ENCODE peak calls at places on chromosomes 6 and 20, in nine cellular contexts. Z is lung, W is prostate gland, J is esophagus squamous epithelium, S is mammary epithelial cell, G is heart left ventricle, Q is uterus, P is body of pancreas, K is suprapubic skin. U is an unnamed sample. For H3K4me1, the result is how much of the 10 kb centered on the place peaks cover.

GRCh38 chr6:129500958-129501381 is 209.0 kb downstream of the ARHGAP18 start:
- DNase-seq in Z (no peak), W (no peak), J (no peak), S (no peak), G (no peak), Q (no peak), P (no peak), K (no peak), U (no peak)

GRCh38 chr6:85364354-85364753 is 85.5 kb upstream of the NT5E start:
- DNase-seq in Z (no peak), W (no peak), J (no peak), S (peak), G (no peak), Q (no peak), P (no peak), K (no peak), U (no peak)

GRCh38 chr20:32487381-32487780 is 97.8 kb downstream of the NOL4L start:
- DNase-seq in Z (no peak), W (no peak), J (no peak), S (no peak), G (no peak), Q (no peak), P (peak), K (peak), U (no peak)

GRCh38 chr6:47352169-47352568 is 42.5 kb upstream of the TNFRSF21 start:
- DNase-seq in Z (no peak), W (no peak), J (no peak), S (no peak), G (no peak), Q (no peak), P (no peak), K (no peak), U (no peak)

GRCh38 chr6:125577263-125577662 is 172.2 kb upstream of the HEY2 start:
- DNase-seq in Z (no peak), W (no peak), J (no peak), S (no peak), G (no peak), Q (no peak), P (no peak), K (no peak), U (no peak)

GRCh38 chr20:32538526-32538918 is 46.6 kb downstream of the NOL4L start:
- DNase-seq in Z (no peak), W (no peak), J (no peak), S (no peak), G (peak), Q (no peak), P (no peak), K (no peak), U (no peak)

GRCh38 chr6:134640229-134640628 is 309.7 kb downstream of the ALDH8A1 start:
- DNase-seq in Z (no peak), W (no peak), J (no peak), S (no peak), G (no peak), Q (no peak), P (no peak), K (no peak), U (no peak)

GRCh38 chr6:38498085-38498484 is 141.6 kb downstream of the BTBD9 start:
- DNase-seq in Z (no peak), W (no peak), J (no peak), S (peak), G (no peak), Q (no peak), P (no peak), K (no peak), U (no peak)

GRCh38 chr20:15252289-15252688 is 914.9 kb upstream of the FLRT3 start:
- DNase-seq in Z (no peak), W (no peak), J (no peak), S (no peak), G (no peak), Q (no peak), P (no peak), K (no peak), U (no peak)

GRCh38 chr20:34558320-34559202 is at the start of gene MAP1LC3A:
- DNase-seq in Z (peak), W (peak), J (peak), S (peak), G (peak), Q (peak), P (peak), K (peak), U (peak)

GRCh38 chr20:43919686-43920403 is 5.2 kb downstream of the TOX2 start:
- DNase-seq in Z (no peak), W (no peak), J (no peak), S (no peak), G (no peak), Q (no peak), P (no peak), K (no peak), U (no peak)

GRCh38 chr20:31974975-31975481 is 7.1 kb downstream of the XKR7 start:
- DNase-seq in Z (no peak), W (no peak), J (no peak), S (no peak), G (no peak), Q (no peak), P (no peak), K (no peak), U (no peak)

GRCh38 chr6:51960419-51960818 is 127.0 kb downstream of the PKHD1 start:
- DNase-seq in Z (no peak), W (peak), J (no peak), S (no peak), G (no peak), Q (no peak), P (no peak), K (no peak), U (no peak)

GRCh38 chr20:38242848-38243449 is 17.6 kb downstream of the KIAA1755 start:
- DNase-seq in Z (no peak), W (no peak), J (no peak), S (no peak), G (no peak), Q (no peak), P (no peak), K (no peak), U (no peak)

GRCh38 chr6:83127976-83128375 is 60.5 kb downstream of the DOP1A start:
- DNase-seq in Z (no peak), W (no peak), J (no peak), S (no peak), G (no peak), Q (no peak), P (no peak), K (no peak), U (no peak)

GRCh38 chr6:159094444-159095252 is 49.9 kb upstream of the TAGAP start:
- DNase-seq in Z (no peak), W (no peak), J (no peak), S (no peak), G (no peak), Q (no peak), P (no peak), K (no peak), U (no peak)

GRCh38 chr6:111105578-111105977 is 18.3 kb downstream of the SLC16A10 start:
- DNase-seq in Z (peak), W (peak), J (no peak), S (peak), G (peak), Q (peak), P (peak), K (peak), U (peak)

GRCh38 chr6:129694036-129694435 is 15.9 kb downstream of the ARHGAP18 start:
- DNase-seq in Z (no peak), W (no peak), J (no peak), S (no peak), G (no peak), Q (no peak), P (no peak), K (no peak), U (no peak)

GRCh38 chr6:143745160-143746133 is 67.7 kb downstream of the PHACTR2 start:
- DNase-seq in Z (peak), W (peak), J (no peak), S (no peak), G (no peak), Q (peak), P (peak), K (no peak), U (no peak)

GRCh38 chr6:134063966-134064445 is 11.6 kb upstream of the SLC2A12 start:
- DNase-seq in Z (peak), W (peak), J (no peak), S (peak), G (no peak), Q (peak), P (peak), K (no peak), U (peak)

GRCh38 chr6:159059099-159059498 is 14.3 kb upstream of the TAGAP start:
- DNase-seq in Z (no peak), W (no peak), J (no peak), S (no peak), G (no peak), Q (no peak), P (no peak), K (no peak), U (no peak)

GRCh38 chr6:9516207-9516606 is 898.7 kb downstream of the TFAP2A start:
- DNase-seq in Z (no peak), W (no peak), J (no peak), S (peak), G (no peak), Q (no peak), P (no peak), K (no peak), U (no peak)

GRCh38 chr6:33724281-33725023 is 13.0 kb upstream of the UQCC2 start:
- DNase-seq in Z (no peak), W (no peak), J (no peak), S (no peak), G (no peak), Q (no peak), P (no peak), K (no peak), U (no peak)

GRCh38 chr6:100461273-100461919 is 3.3 kb downstream of the SIM1 start:
- DNase-seq in Z (no peak), W (no peak), J (no peak), S (no peak), G (no peak), Q (no peak), P (no peak), K (no peak), U (no peak)

GRCh38 chr20:10565191-10565921 is 108.4 kb downstream of the JAG1 start:
- DNase-seq in Z (no peak), W (no peak), J (no peak), S (peak), G (no peak), Q (peak), P (no peak), K (no peak), U (no peak)

GRCh38 chr6:49038294-49038693 is 424.8 kb downstream of the MMUT start:
- DNase-seq in Z (no peak), W (no peak), J (no peak), S (no peak), G (no peak), Q (no peak), P (no peak), K (no peak), U (no peak)

GRCh38 chr6:33192671-33193602 is 670 bp upstream of the COL11A2 start:
- DNase-seq in Z (no peak), W (no peak), J (no peak), S (no peak), G (no peak), Q (no peak), P (peak), K (no peak), U (peak)

GRCh38 chr6:52881996-52882841 is 27.3 kb downstream of the GSTA3 start:
- DNase-seq in Z (peak), W (peak), J (peak), S (peak), G (peak), Q (peak), P (peak), K (peak), U (peak)

GRCh38 chr6:133240511-133241087 is 558 bp upstream of the EYA4 start:
- DNase-seq in Z (no peak), W (no peak), J (no peak), S (no peak), G (peak), Q (no peak), P (no peak), K (no peak), U (peak)

GRCh38 chr20:39004508-39004907 is 42.4 kb downstream of the DHX35 start:
- DNase-seq in Z (no peak), W (no peak), J (no peak), S (peak), G (no peak), Q (no peak), P (peak), K (no peak), U (no peak)

GRCh38 chr6:101626264-101626663 is 232.8 kb downstream of the GRIK2 start:
- DNase-seq in Z (no peak), W (no peak), J (no peak), S (no peak), G (no peak), Q (no peak), P (no peak), K (no peak), U (no peak)

GRCh38 chr6:43835872-43836419 is 65.9 kb downstream of the VEGFA start:
- DNase-seq in Z (no peak), W (no peak), J (no peak), S (no peak), G (no peak), Q (no peak), P (no peak), K (no peak), U (no peak)
- H3K4me1 ChIP-seq in Z (under half), W (under half), J (under half), S (under half), G (under half), Q (under half), P (half or more), K (under half), U (under half)

GRCh38 chr6:21102201-21102600 is 491.4 kb upstream of the SOX4 start:
- DNase-seq in Z (no peak), W (no peak), J (no peak), S (no peak), G (no peak), Q (no peak), P (no peak), K (no peak), U (no peak)

GRCh38 chr6:21104288-21104687 is 489.3 kb upstream of the SOX4 start:
- DNase-seq in Z (no peak), W (no peak), J (no peak), S (no peak), G (no peak), Q (no peak), P (no peak), K (no peak), U (no peak)

GRCh38 chr6:21101694-21102093 is 491.9 kb upstream of the SOX4 start:
- DNase-seq in Z (no peak), W (no peak), J (no peak), S (no peak), G (no peak), Q (no peak), P (no peak), K (no peak), U (no peak)

GRCh38 chr6:21103626-21104224 is 489.8 kb upstream of the SOX4 start:
- DNase-seq in Z (no peak), W (peak), J (no peak), S (peak), G (no peak), Q (no peak), P (no peak), K (no peak), U (no peak)

GRCh38 chr6:21102624-21103023 is 490.9 kb upstream of the SOX4 start:
- DNase-seq in Z (no peak), W (no peak), J (no peak), S (no peak), G (no peak), Q (no peak), P (peak), K (no peak), U (no peak)
- H3K4me1 ChIP-seq in Z (under half), W (under half), J (under half), S (under half), G (under half), Q (under half), P (under half), K (under half), U (under half)

DNA sequence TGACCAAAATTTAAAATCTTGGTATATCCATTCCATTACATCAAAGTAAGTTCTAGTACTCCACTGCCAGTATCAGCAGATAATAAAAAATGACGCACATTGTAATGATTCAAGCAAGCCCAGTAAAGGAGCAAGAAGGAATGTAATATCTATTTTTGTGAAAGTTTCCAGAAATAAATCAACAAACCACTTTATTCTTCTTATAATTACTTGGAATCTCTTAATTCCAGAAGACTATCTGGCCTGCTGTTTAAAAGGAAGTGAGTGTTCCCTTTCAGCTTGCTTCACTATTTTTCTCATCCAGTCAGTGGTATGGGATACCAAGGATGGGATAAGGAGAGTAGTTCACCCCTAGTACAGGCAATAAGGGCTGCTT is 42.2 kb upstream of the DSE start:
- DNase-seq in Z (no peak), W (no peak), J (no peak), S (no peak), G (no peak), Q (no peak), P (no peak), K (no peak), U (no peak)
- H3K4me1 ChIP-seq in Z (under half), W (under half), J (under half), S (under half), G (under half), Q (under half), P (under half), K (under half), U (half or more)

DNA sequence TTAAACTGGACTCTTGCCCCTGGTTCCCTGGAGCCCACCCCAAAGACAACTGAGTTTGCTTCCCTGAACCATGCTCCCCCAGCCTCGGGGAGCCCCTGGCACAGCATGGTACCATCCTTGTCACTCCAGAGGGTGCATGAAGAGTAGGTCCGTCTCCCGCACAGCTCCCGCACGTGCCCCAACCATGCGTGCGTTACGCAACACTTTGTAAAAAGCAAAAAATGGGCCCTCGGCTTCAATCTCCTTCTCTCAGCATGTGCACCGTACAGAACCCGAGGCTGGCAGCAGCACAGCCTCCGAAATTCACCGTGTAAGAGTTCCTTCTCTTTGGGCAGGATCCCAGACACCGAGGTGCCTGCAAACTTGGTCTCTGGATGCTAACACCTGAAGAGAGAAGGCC is 5.6 kb downstream of the PMEPA1 start:
- DNase-seq in Z (no peak), W (no peak), J (no peak), S (no peak), G (no peak), Q (no peak), P (no peak), K (no peak), U (no peak)
- H3K4me1 ChIP-seq in Z (under half), W (under half), J (under half), S (half or more), G (under half), Q (under half), P (under half), K (under half), U (half or more)

GRCh38 chr20:36104856-36105255 is 49.7 kb upstream of the EPB41L1 start:
- DNase-seq in Z (no peak), W (no peak), J (no peak), S (no peak), G (no peak), Q (no peak), P (no peak), K (no peak), U (no peak)

GRCh38 chr20:36102809-36103596 is 51.5 kb upstream of the EPB41L1 start:
- DNase-seq in Z (peak), W (no peak), J (no peak), S (no peak), G (no peak), Q (no peak), P (peak), K (no peak), U (no peak)

GRCh38 chr20:36101201-36101600 is 53.3 kb upstream of the EPB41L1 start:
- DNase-seq in Z (no peak), W (no peak), J (no peak), S (no peak), G (no peak), Q (no peak), P (peak), K (no peak), U (no peak)

GRCh38 chr20:36104244-36104643 is 50.3 kb upstream of the EPB41L1 start:
- DNase-seq in Z (no peak), W (no peak), J (no peak), S (no peak), G (no peak), Q (no peak), P (no peak), K (no peak), U (no peak)

GRCh38 chr20:36102306-36102705 is 52.2 kb upstream of the EPB41L1 start:
- DNase-seq in Z (no peak), W (no peak), J (no peak), S (no peak), G (no peak), Q (no peak), P (no peak), K (no peak), U (no peak)
- H3K4me1 ChIP-seq in Z (under half), W (under half), J (under half), S (under half), G (under half), Q (under half), P (half or more), K (under half), U (under half)

GRCh38 chr20:5652626-5653573 is 97.3 kb upstream of the SHLD1 start:
- DNase-seq in Z (no peak), W (no peak), J (no peak), S (peak), G (no peak), Q (no peak), P (no peak), K (no peak), U (no peak)

GRCh38 chr20:5656136-5656535 is 94.1 kb upstream of the SHLD1 start:
- DNase-seq in Z (no peak), W (no peak), J (no peak), S (no peak), G (no peak), Q (no peak), P (no peak), K (no peak), U (no peak)

GRCh38 chr20:5654557-5654956 is 95.6 kb upstream of the SHLD1 start:
- DNase-seq in Z (no peak), W (no peak), J (no peak), S (peak), G (no peak), Q (no peak), P (no peak), K (no peak), U (no peak)

GRCh38 chr20:5650191-5650691 is 100.0 kb upstream of the SHLD1 start:
- DNase-seq in Z (no peak), W (no peak), J (no peak), S (no peak), G (no peak), Q (no peak), P (no peak), K (no peak), U (no peak)
- H3K4me1 ChIP-seq in Z (under half), W (under half), J (under half), S (under half), G (under half), Q (under half), P (under half), K (under half), U (under half)